ENCODE peak calls at places on chromosomes 11 and 22, in eight cellular contexts. Y is fibroblast of villous mesenchyme, U is cardiac fibroblast, Z is fibroblast of the aortic adventitia, O is brain microvascular endothelial cell, Q is cardiac muscle cell, K is endothelial cell of umbilical vein, B is dorsolateral prefrontal cortex. A is an unnamed sample.

GRCh38 chr22:43555561-43556515 is 144.0 kb downstream of the MPPED1 start:
- DNase-seq in Y (no peak), B (no peak), O (no peak), U (no peak), K (no peak), Z (no peak), Q (no peak), A (no peak)

GRCh38 chr22:38032681-38033521 is 24.3 kb upstream of the PICK1 start:
- DNase-seq in K (no peak), B (no peak), Y (peak), U (peak), Z (peak), O (peak), Q (no peak), A (peak)

GRCh38 chr11:116930586-116930985 is 93.2 kb upstream of the APOA1 start:
- DNase-seq in U (no peak), K (no peak), Y (no peak), B (no peak), O (no peak), Z (no peak), Q (no peak), A (no peak)

GRCh38 chr11:131695889-131696429 is 325.5 kb downstream of the NTM start:
- DNase-seq in O (peak), B (no peak), Q (no peak), Y (no peak), Z (no peak), U (no peak), K (no peak), A (no peak)

GRCh38 chr11:64870176-64870892 is 8.1 kb downstream of the EHD1 start:
- DNase-seq in B (no peak), Y (peak), Q (peak), O (peak), U (peak), Z (peak), K (peak), A (no peak)

GRCh38 chr22:49801391-49802060 is 26.1 kb downstream of the BRD1 start:
- DNase-seq in K (no peak), Z (no peak), U (no peak), B (no peak), Q (no peak), Y (no peak), O (no peak), A (no peak)

GRCh38 chr11:90392692-90393091 is 169.8 kb upstream of the CHORDC1 start:
- DNase-seq in Y (no peak), Z (no peak), U (no peak), Q (no peak), B (no peak), K (no peak), O (no peak), A (no peak)

GRCh38 chr11:132864811-132865576 is 667.3 kb downstream of the OPCML start:
- DNase-seq in Z (no peak), B (no peak), O (no peak), U (no peak), Y (no peak), K (no peak), Q (no peak), A (no peak)

GRCh38 chr11:94740975-94741707 is 27.0 kb upstream of the AMOTL1 start:
- DNase-seq in B (no peak), Y (peak), U (peak), K (peak), Z (peak), O (peak), Q (peak), A (no peak)

GRCh38 chr22:40270748-40271373 is 75.4 kb upstream of the ADSL start:
- DNase-seq in Q (no peak), U (no peak), Y (no peak), O (no peak), Z (peak), B (no peak), K (no peak), A (no peak)

GRCh38 chr11:71326328-71326940 is 74.1 kb upstream of the SHANK2 start:
- DNase-seq in B (no peak), Y (no peak), Z (no peak), O (no peak), K (no peak), Q (no peak), U (no peak), A (no peak)

GRCh38 chr11:27926981-27927481 is 180.9 kb downstream of the KIF18A start:
- DNase-seq in Z (peak), K (no peak), U (peak), Y (peak), Q (no peak), B (no peak), O (peak), A (no peak)

GRCh38 chr11:20609727-20610707 is 10.6 kb downstream of the SLC6A5 start:
- DNase-seq in Y (peak), U (peak), Q (peak), O (peak), B (peak), K (peak), Z (peak), A (peak)

GRCh38 chr11:2264366-2265011 is 5.9 kb downstream of the ASCL2 start:
- DNase-seq in Y (no peak), O (no peak), U (no peak), B (peak), Z (no peak), K (no peak), Q (no peak), A (no peak)

GRCh38 chr11:35615911-35616900 is 2.1 kb upstream of the FJX1 start:
- DNase-seq in Q (peak), U (peak), Y (peak), Z (peak), B (peak), K (peak), O (peak), A (no peak)

GRCh38 chr11:82865841-82866240 is 34.4 kb downstream of the PRCP start:
- DNase-seq in K (no peak), Y (no peak), Z (no peak), U (no peak), Q (no peak), B (no peak), O (peak), A (no peak)

GRCh38 chr11:2700415-2701211 is 819 bp upstream of the KCNQ1OT1 start:
- DNase-seq in Z (peak), K (peak), B (peak), Y (peak), O (no peak), Q (peak), U (peak), A (no peak)

GRCh38 chr11:7668911-7669310 is 4.4 kb downstream of the CYB5R2 start:
- DNase-seq in B (no peak), Q (no peak), K (no peak), U (no peak), O (no peak), Z (peak), Y (no peak), A (no peak)

GRCh38 chr11:121534131-121535093 is 81.6 kb upstream of the SORL1-AS1 start:
- DNase-seq in U (peak), Y (peak), Q (no peak), O (no peak), B (peak), Z (peak), K (no peak), A (no peak)

GRCh38 chr22:50720301-50720845 is 17.6 kb upstream of the ACR start:
- DNase-seq in O (no peak), U (no peak), K (no peak), Z (no peak), Y (no peak), B (no peak), Q (peak), A (no peak)

GRCh38 chr22:37747090-37747714 is 50.4 kb downstream of the TRIOBP start:
- DNase-seq in K (peak), Y (peak), B (no peak), U (peak), Q (no peak), Z (peak), O (peak), A (no peak)

GRCh38 chr11:8218840-8219239 is 44.8 kb downstream of the LMO1 start:
- DNase-seq in B (no peak), Y (no peak), U (no peak), Z (no peak), O (no peak), K (no peak), Q (no peak), A (no peak)

GRCh38 chr11:86201371-86201770 is 43.2 kb upstream of the EED start:
- DNase-seq in B (no peak), O (no peak), K (no peak), Y (no peak), Z (no peak), U (no peak), Q (no peak), A (no peak)

GRCh38 chr11:36540998-36541397 is 26.8 kb upstream of the RAG1 start:
- DNase-seq in Q (peak), K (peak), O (peak), U (peak), Z (peak), Y (peak), B (peak), A (peak)

GRCh38 chr11:63866211-63866610 is 27.3 kb downstream of the MARK2 start:
- DNase-seq in Q (no peak), B (no peak), K (no peak), Y (peak), O (peak), Z (peak), U (peak), A (no peak)

GRCh38 chr22:24523873-24524272 is 28.7 kb downstream of the UPB1 start:
- DNase-seq in K (peak), Q (no peak), O (peak), Z (peak), Y (no peak), U (peak), B (no peak), A (no peak)

GRCh38 chr11:131025421-131026126 is 109.3 kb upstream of the SNX19 start:
- DNase-seq in O (no peak), Q (peak), Y (no peak), U (no peak), Z (no peak), K (no peak), B (no peak), A (no peak)

GRCh38 chr22:29343313-29343805 is 27.9 kb upstream of the RASL10A start:
- DNase-seq in Q (peak), K (no peak), U (peak), B (peak), Z (peak), O (no peak), Y (peak), A (no peak)

GRCh38 chr11:70854891-70855556 is 397.4 kb downstream of the SHANK2 start:
- DNase-seq in O (no peak), Y (no peak), B (no peak), Z (no peak), Q (peak), U (no peak), K (no peak), A (no peak)

GRCh38 chr11:57131080-57131790 is 50.5 kb upstream of the LRRC55 start:
- DNase-seq in U (peak), Z (peak), B (no peak), O (peak), Q (peak), K (peak), Y (peak), A (no peak)

GRCh38 chr11:20647976-20648565 is 21.3 kb upstream of the NELL1 start:
- DNase-seq in O (peak), Y (peak), B (peak), Z (peak), U (peak), K (peak), Q (peak), A (no peak)

GRCh38 chr11:118530180-118530682 is 761 bp upstream of the TMEM25 start:
- DNase-seq in Q (no peak), Z (peak), B (no peak), O (no peak), U (no peak), K (peak), Y (no peak), A (no peak)

GRCh38 chr22:41382610-41383009 is 868 bp downstream of the TEF start:
- DNase-seq in Y (no peak), U (no peak), K (no peak), Z (no peak), B (no peak), O (no peak), Q (no peak), A (no peak)

GRCh38 chr11:122059565-122059964 is 56.5 kb downstream of the BLID start:
- DNase-seq in Q (no peak), Y (no peak), O (no peak), U (no peak), Z (no peak), B (no peak), K (no peak), A (no peak)

GRCh38 chr11:118227865-118228785 is 3.3 kb upstream of the JAML start:
- DNase-seq in B (no peak), Y (no peak), Q (no peak), U (no peak), K (peak), Z (no peak), O (no peak), A (no peak)

GRCh38 chr11:27282141-27282590 is 80.8 kb downstream of the CCDC34 start:
- DNase-seq in O (peak), B (no peak), U (peak), Y (peak), Q (no peak), Z (peak), K (peak), A (no peak)

DNA sequence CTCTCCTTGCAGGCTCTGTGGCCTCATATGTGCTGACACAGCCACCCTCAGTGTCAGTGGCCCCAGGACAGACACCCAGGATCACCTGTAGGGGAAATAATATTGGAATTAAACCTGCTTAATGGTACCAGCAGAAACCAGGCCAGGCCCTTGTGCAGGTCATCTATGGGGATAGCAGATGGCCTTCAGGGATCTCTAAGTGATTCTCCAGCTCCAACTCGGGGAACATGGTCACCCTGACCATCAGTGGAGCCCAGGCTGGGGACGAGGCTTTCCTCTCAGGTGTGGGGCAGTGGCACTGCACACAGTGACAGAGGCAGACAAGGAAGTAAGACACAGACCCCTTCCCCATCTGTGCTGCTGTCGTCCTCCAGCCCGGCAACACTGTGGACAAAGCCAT is 16.9 kb downstream of the GGTLC2 start:
- DNase-seq in O (no peak), Q (no peak), Z (no peak), B (no peak), K (no peak), Y (no peak), U (no peak), A (no peak)
- H3K4me3 ChIP-seq in O (no peak), Q (no peak), Z (no peak), B (no peak), K (no peak), Y (no peak), U (no peak), A (no peak)

DNA sequence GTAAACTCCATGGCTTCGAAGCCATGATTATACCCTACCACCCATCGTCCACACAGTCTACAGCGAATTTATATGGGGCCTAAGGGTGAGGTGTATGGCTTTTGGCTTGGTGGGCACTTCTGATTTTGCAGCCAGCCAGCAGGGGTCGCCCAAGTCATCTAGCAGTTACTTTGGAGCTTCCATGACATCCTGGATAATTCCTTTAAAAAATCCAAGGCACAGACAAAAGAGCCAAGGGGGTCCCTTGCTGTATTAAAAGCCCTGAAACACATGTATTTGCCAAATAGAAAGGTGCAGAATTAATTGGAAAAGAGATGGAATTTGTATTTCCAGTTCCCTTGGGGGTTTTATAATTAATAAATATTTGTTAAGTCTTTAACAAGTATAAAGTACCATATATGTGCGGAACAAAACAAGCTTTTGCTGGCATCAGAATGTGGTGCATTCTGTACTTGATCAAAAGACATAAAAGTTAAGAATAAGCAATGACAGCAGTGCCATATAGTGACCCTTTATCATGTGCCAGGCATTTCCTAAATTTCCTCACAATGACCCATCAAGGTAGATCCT is 132.8 kb upstream of the PITPNB start:
- DNase-seq in O (peak), Z (peak), B (peak), Q (peak), U (peak), Y (peak), K (peak), A (no peak)
- TF ChIP-seq CTCF in O (peak), Z (peak), B (peak), Q (peak), U (peak), Y (peak), K (peak), A (peak)

DNA sequence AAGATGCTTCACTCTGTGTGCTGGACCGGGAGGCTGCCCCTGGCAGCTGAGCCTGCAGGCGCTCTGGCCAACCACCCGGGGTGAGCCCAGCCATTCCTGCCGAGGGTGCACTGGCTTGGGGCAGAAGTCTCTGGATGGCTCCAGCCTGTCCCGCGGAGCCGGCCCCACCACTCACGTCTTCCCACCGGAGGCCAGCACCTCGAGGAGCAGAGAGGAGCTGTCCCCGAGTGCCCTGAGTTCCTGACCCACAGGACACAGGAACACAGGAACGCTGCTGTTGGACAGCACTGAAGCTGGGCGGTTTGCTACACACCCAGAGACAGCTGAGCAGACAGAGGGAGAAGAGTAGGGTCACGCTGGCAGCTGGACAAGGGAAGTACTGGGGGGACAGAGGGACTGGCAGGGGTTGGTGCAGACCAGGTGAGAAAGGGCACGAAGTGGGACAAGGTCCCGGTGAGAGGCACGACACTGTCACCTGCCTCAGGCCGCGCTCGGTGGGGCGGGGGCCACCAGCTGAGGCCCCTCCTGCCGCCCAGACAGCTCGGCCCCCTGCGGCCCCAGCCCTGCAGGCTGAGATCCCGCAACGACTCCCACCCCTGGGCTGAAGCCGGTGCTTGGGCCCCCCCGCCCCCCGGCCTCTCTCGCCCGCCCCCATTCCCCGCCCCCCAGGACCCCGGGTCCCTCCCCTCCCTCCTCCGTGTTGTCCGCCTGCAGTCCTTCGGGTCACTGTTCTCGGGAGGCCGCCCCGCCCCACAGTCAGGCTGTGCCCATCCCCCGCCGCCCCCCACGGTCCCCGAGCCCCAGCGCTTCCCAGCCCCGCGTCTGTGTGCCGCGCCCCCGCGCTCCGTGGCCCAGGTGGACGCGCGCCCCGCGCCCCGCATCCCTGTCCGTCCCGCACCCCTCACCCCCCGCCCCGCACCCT is 624 bp upstream of the B4GALNT4 start:
- DNase-seq in K (peak), U (peak), Z (peak), O (peak), B (no peak), Q (peak), Y (peak), A (no peak)
- H3K4me3 ChIP-seq in K (peak), U (no peak), Z (peak), O (no peak), B (peak), Q (peak), Y (peak), A (no peak)

DNA sequence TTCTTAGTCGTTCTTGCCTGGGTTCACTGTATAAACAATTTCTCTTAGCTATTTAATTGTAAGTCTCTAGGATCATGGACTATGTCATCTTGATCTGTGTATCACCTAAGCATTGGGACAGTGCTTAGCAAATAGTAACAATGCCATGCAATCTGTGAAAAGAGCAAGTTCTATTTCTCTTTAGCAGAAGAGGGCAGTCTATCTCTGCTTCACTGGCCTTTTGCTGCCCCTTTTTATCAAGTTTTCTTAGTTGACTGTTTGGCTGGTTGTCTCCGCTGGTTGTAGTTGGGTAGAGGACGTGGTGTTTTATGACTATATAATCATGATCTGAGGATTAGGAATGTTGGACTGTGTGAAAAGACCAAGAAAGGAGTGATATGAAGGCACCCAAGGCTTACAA is 315.0 kb downstream of the JRKL start:
- DNase-seq in O (no peak), B (no peak), U (peak), Y (peak), Z (peak), Q (peak), K (peak), A (no peak)
- TF ChIP-seq CTCF in O (peak), B (no peak), U (no peak), Y (no peak), Z (no peak), Q (no peak), K (no peak), A (no peak)

DNA sequence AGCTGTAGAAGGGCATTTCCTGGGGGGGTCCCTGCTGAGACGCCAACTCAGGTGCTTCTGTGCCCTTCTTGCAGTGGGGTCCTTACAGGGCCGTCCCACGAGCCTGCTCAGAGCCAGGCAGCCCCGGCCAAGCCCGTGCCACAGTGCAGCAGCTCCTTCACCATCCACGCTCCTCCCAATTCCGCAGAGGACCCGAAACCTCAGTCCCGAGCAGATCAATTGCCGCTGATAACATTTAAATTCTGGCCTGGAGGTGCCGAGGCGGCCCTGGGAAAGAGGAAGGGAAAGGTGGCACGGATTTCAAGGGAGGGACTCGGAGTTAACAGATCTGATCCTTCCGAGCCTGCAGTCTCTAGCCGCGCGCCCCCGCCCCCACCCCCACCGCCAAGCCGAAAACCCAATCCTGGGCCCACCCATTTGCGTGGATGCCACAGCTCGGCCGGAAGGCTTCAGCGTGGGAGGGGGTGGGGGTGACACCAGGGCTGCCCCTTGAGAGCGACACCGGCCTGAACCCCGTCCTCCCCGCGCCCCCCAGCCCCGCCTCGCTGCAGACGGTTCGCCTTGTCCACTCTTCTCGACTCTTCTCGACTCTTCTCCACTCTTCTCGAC is 32.3 kb upstream of the JAM3 start:
- DNase-seq in Y (peak), U (no peak), B (no peak), Q (no peak), K (no peak), O (no peak), Z (no peak), A (no peak)
- H3K4me3 ChIP-seq in Y (peak), U (peak), B (peak), Q (peak), K (peak), O (peak), Z (peak), A (peak)

GRCh38 chr11:124633355-124633754 is 10.7 kb downstream of the TBRG1 start:
- DNase-seq in B (no peak), K (peak), Z (no peak), Y (no peak), Q (no peak), O (peak), U (peak), A (no peak)
- TF ChIP-seq CTCF in B (no peak), K (peak), Z (peak), Y (peak), Q (peak), O (peak), U (peak), A (peak)

A was measured in epithelial cell of proximal tubule.